ENCODE peak calls at places on chromosomes 7 and 10, in five cellular contexts. A, B, C, K and T are unnamed samples.

GRCh38 chr10:16965740-16966447 is 148.7 kb upstream of the RSU1 start:
- DNase-seq in K (peak; percentile 55), B (no peak), C (peak; percentile 88), A (no peak), T (no peak)

GRCh38 chr10:2137549-2138174 is 400.3 kb upstream of the ADARB2 start:
- DNase-seq in B (no peak), A (no peak), K (peak; percentile 8), C (no peak), T (no peak)

GRCh38 chr10:118592675-118593330 is 2.6 kb downstream of the PRLHR start:
- DNase-seq in B (no peak), C (no peak), K (no peak), A (no peak), T (no peak)

GRCh38 chr7:158828343-158829020 is 827 bp downstream of the ESYT2 start:
- DNase-seq in A (no peak), K (no peak), C (peak; percentile 30), B (peak; percentile 80), T (no peak)

GRCh38 chr7:101702362-101702850 is 73.3 kb upstream of the MYL10 start:
- DNase-seq in K (peak; percentile 56), A (no peak), B (peak; percentile 70), C (no peak), T (no peak)

GRCh38 chr10:113180401-113181154 is 230.5 kb downstream of the TCF7L2 start:
- DNase-seq in K (no peak), C (no peak), A (no peak), B (no peak), T (no peak)

GRCh38 chr7:17948503-17949238 is 8.4 kb upstream of the SNX13 start:
- DNase-seq in B (no peak), A (no peak), C (peak; percentile 60), K (no peak), T (no peak)

GRCh38 chr7:143975617-143976016 is 21.0 kb downstream of the OR2F1 start:
- DNase-seq in A (no peak), B (no peak), K (peak; percentile 63), C (peak; percentile 25), T (no peak)

GRCh38 chr10:114477285-114477684 is 73.0 kb upstream of the AFAP1L2 start:
- DNase-seq in C (peak; percentile 10), B (no peak), K (peak; percentile 4), A (no peak), T (no peak)

GRCh38 chr7:91945476-91945875 is 4.8 kb downstream of the AKAP9 start:
- DNase-seq in A (no peak), B (no peak), K (peak; percentile 71), C (peak; percentile 91), T (no peak)

GRCh38 chr7:33418251-33418701 is 288.9 kb downstream of the BBS9 start:
- DNase-seq in C (peak; percentile 87), B (no peak), A (no peak), K (no peak), T (no peak)

GRCh38 chr10:51564896-51565505 is 134.4 kb downstream of the CSTF2T start:
- DNase-seq in C (no peak), K (no peak), A (no peak), B (no peak), T (no peak)

GRCh38 chr7:32161708-32162107 is 91.5 kb upstream of the PDE1C start:
- DNase-seq in B (no peak), C (peak; percentile 85), A (no peak), K (no peak), T (no peak)

GRCh38 chr7:142874837-142875236 is 10.7 kb downstream of the TRPV6 start:
- DNase-seq in A (no peak), B (no peak), K (no peak), C (no peak), T (no peak)

GRCh38 chr7:142873871-142874270 is 11.7 kb downstream of the TRPV6 start:
- DNase-seq in B (no peak), K (no peak), A (no peak), C (no peak), T (no peak)

GRCh38 chr7:142874409-142874808 is 11.1 kb downstream of the TRPV6 start:
- DNase-seq in A (no peak), C (no peak), K (no peak), B (no peak), T (no peak)

GRCh38 chr7:142872106-142872675 is 13.4 kb downstream of the TRPV6 start:
- DNase-seq in B (no peak), K (no peak), A (no peak), C (no peak), T (no peak)

GRCh38 chr7:142873281-142873784 is 12.2 kb downstream of the TRPV6 start:
- DNase-seq in A (no peak), C (peak; percentile 6), K (no peak), B (no peak), T (no peak)
- TF ChIP-seq CTCF in A (no peak), C (peak; percentile 67), K (peak; percentile 68), B (no peak), T (no peak)

DNA sequence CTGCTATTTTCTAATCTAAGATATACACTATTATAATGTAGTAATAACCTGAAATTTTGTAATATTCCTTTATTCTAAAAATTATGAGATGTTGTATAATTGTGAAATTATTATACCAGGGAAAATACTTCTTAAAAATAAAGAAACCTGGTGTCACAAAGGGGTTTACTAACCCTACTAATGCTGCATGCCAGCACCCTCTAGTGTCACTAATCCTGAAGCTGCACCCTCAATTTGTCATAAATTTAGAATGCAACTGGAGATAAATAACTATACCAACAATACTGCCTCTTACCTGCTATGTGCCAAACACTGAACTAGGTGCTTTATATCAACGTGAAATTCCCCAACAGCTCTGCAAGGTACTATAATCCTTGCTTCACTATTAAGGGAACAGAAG is 30.8 kb downstream of the TM9SF3 start:
- DNase-seq in A (no peak), C (peak; percentile 20), B (no peak), K (peak; percentile 7), T (no peak)
- TF ChIP-seq CTCF in A (no peak), C (peak; percentile 35), B (no peak), K (peak; percentile 37), T (no peak)

GRCh38 chr7:73851410-73852338 is 9.3 kb upstream of the TMEM270 start:
- DNase-seq in K (peak; percentile 52), B (no peak), C (peak; percentile 98), A (no peak), T (no peak)

GRCh38 chr7:73850781-73851207 is 8.5 kb upstream of the METTL27 start:
- DNase-seq in C (peak; percentile 99), K (no peak), A (no peak), B (no peak), T (no peak)

GRCh38 chr7:73850212-73850611 is 7.9 kb upstream of the METTL27 start:
- DNase-seq in C (no peak), B (no peak), K (no peak), A (no peak), T (no peak)

GRCh38 chr7:73847941-73848723 is 5.8 kb upstream of the METTL27 start:
- DNase-seq in K (no peak), B (no peak), C (no peak), A (no peak), T (no peak)

GRCh38 chr7:73852500-73852899 is 8.5 kb upstream of the TMEM270 start:
- DNase-seq in A (no peak), B (no peak), K (no peak), C (no peak), T (no peak)
- TF ChIP-seq CTCF in A (no peak), B (no peak), K (no peak), C (no peak), T (no peak)

GRCh38 chr7:29297194-29297890 is 102.8 kb downstream of the CHN2 start:
- DNase-seq in K (no peak), C (no peak), A (no peak), B (no peak), T (no peak)
- TF ChIP-seq CTCF in K (peak; percentile 34), C (peak; percentile 11), A (no peak), B (no peak), T (peak; percentile 20)

GRCh38 chr10:43105793-43106158 is 28.9 kb downstream of the RET start:
- DNase-seq in B (no peak), K (no peak), A (no peak), C (no peak), T (no peak)
- TF ChIP-seq CTCF in B (no peak), K (no peak), A (peak; percentile 53), C (no peak), T (peak; percentile 24)

GRCh38 chr10:104059364-104059763 is 26.3 kb downstream of the COL17A1 start:
- DNase-seq in K (no peak), B (no peak), C (no peak), A (no peak), T (no peak)

GRCh38 chr10:104057717-104058116 is 28.0 kb downstream of the COL17A1 start:
- DNase-seq in C (no peak), B (no peak), A (no peak), K (no peak), T (no peak)

GRCh38 chr10:104054430-104054829 is 31.2 kb downstream of the COL17A1 start:
- DNase-seq in K (no peak), A (no peak), B (no peak), C (peak; percentile 72), T (no peak)

GRCh38 chr10:104052351-104052885 is 33.3 kb downstream of the COL17A1 start:
- DNase-seq in C (no peak), B (peak; percentile 85), A (no peak), K (no peak), T (no peak)

GRCh38 chr10:104056619-104057273 is 28.9 kb downstream of the COL17A1 start:
- DNase-seq in B (no peak), A (no peak), K (no peak), C (no peak), T (no peak)
- TF ChIP-seq CTCF in B (no peak), A (no peak), K (no peak), C (no peak), T (no peak)

GRCh38 chr7:24005517-24005916 is 278.5 kb upstream of the NPY start:
- DNase-seq in A (no peak), C (no peak), K (no peak), B (no peak), T (no peak)
- TF ChIP-seq CTCF in A (no peak), C (no peak), K (no peak), B (no peak), T (no peak)